ENCODE peak calls at places on chromosomes 7 and 10, in seven cellular contexts. U is body of pancreas, V is A549, W is stomach, N is testis, P is spleen, D is prostate gland. K is an unnamed sample.
A peak's percentile ranks its signal among the peaks of the same experiment; 100 is the strongest.

GRCh38 chr7:116578526-116578925 is 53.7 kb downstream of the CAV1 start:
- DNase-seq in V (no peak), W (no peak), P (no peak), U (no peak), N (no peak), D (no peak), K (no peak)

GRCh38 chr10:61882621-61883375 is 18.7 kb upstream of the ARID5B start:
- DNase-seq in D (no peak), W (no peak), N (no peak), U (no peak), P (no peak), V (no peak), K (no peak)

GRCh38 chr10:5094265-5095205 is at the start of gene AKR1C3:
- DNase-seq in V (peak; percentile 61), W (no peak), D (no peak), P (no peak), N (no peak), U (peak; percentile 18), K (no peak)

GRCh38 chr10:94483970-94484369 is 61.6 kb upstream of the HELLS start:
- DNase-seq in V (no peak), N (no peak), P (no peak), U (no peak), D (no peak), W (no peak), K (no peak)

GRCh38 chr7:107890493-107890961 is 456 bp upstream of the DLD start:
- DNase-seq in V (no peak), W (no peak), D (no peak), P (no peak), U (no peak), N (no peak), K (no peak)

GRCh38 chr7:28536259-28536658 is 123.9 kb downstream of the CREB5 start:
- DNase-seq in V (no peak), P (no peak), U (no peak), D (no peak), W (no peak), N (peak; percentile 50), K (no peak)

GRCh38 chr10:19833508-19833824 is 17.2 kb downstream of the PLXDC2 start:
- DNase-seq in U (no peak), N (no peak), W (no peak), P (no peak), D (no peak), V (no peak), K (no peak)

GRCh38 chr10:108204528-108205313 is 1040.2 kb upstream of the SORCS1 start:
- DNase-seq in W (no peak), V (no peak), U (peak; percentile 18), P (no peak), D (no peak), N (peak; percentile 58), K (no peak)

GRCh38 chr7:151631968-151632749 is 112.5 kb upstream of the RHEB start:
- DNase-seq in P (peak; percentile 98), V (peak; percentile 49), N (peak; percentile 80), W (peak; percentile 89), D (peak; percentile 86), U (peak; percentile 93), K (peak; percentile 95)
- TF ChIP-seq POLR2A in P (no peak), V (peak; percentile 46), N (no peak), W (no peak), D (peak; percentile 61), U (peak; percentile 66), K (no peak)

GRCh38 chr10:102247724-102248123 is 2.4 kb downstream of the GBF1 start:
- DNase-seq in D (peak; percentile 53), P (no peak), N (no peak), W (no peak), U (no peak), V (no peak), K (peak; percentile 5)
- H3K4me3 ChIP-seq in D (no peak overlapping the region), P (no peak overlapping the region), N (no peak overlapping the region), W (peak overlapping the region; percentile 74), U (no peak overlapping the region), V (no peak overlapping the region), K (no peak overlapping the region)

DNA sequence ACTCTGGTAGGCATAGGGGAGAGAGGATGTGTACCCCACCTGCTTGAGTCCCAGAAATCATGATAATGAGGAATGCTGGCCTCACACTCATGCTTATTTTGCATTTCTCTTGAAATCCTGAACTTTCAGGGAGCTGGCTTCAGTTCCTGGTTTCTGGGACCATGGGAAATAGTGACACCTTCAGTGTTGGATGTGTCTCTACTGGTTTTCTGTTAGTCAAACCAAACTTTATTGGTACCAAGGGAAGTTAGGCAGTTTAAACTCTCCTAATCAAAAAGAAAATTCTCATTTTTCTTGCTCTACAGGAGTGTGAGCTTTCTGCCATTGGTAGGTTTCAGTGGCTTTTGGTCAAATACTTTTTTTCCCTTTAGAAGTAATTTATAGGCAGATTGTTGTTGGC is 11.8 kb upstream of the PCGF5 start:
- DNase-seq in N (no peak), D (no peak), P (no peak), W (no peak), U (no peak), V (no peak), K (no peak)
- TF ChIP-seq CTCF in N (no peak), D (no peak), P (no peak), W (no peak), U (no peak), V (no peak), K (no peak)

DNA sequence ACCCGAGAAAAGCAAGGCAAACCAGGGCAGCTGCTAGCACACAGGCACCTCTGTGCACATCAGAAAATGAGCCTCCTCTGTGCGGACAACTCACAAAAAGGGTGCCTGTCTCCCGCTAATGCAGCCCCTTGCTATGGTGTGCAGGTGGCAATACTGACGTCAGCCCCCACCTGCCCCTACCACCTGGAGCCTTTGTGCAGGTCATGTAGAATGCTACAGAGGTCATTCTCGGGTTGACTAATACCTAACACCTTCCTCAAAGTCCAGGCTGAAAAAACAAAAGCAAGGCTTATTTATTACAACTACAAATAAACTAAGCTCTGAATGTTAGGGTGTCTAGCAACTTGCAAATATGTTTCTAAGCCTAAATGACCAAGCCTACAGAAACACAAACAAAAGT is 13.9 kb downstream of the PIP4K2A start:
- DNase-seq in P (no peak), W (no peak), N (no peak), U (no peak), D (no peak), V (no peak), K (no peak)
- TF ChIP-seq POLR2A in P (no peak), W (no peak), N (no peak), U (no peak), D (no peak), V (no peak), K (no peak)

DNA sequence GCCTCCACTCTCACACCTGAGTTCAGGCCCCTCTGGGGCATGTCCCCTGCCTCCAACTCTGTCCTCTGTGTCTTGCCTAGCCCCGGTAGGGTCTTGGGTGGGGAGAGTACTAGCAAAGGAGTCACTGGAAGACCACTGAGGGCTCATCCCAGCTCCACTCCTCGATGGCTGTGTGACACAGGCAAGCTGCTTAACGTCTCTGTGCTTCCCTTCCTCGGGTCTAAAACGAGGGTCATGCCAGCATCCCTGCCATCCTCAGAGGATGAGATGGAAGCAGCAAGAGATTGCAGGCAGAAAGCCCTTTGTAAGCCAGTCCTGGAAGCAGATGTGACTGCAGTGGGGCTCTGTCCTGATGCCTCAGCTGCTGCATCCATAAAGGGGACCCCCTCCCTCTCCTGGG is 15.2 kb upstream of the C10orf105 start:
- DNase-seq in D (no peak), V (no peak), P (no peak), W (no peak), N (no peak), U (no peak), K (no peak)
- H3K4me3 ChIP-seq in D (no peak overlapping the region), V (no peak overlapping the region), P (no peak overlapping the region), W (no peak overlapping the region), N (no peak overlapping the region), U (no peak overlapping the region), K (no peak overlapping the region)

DNA sequence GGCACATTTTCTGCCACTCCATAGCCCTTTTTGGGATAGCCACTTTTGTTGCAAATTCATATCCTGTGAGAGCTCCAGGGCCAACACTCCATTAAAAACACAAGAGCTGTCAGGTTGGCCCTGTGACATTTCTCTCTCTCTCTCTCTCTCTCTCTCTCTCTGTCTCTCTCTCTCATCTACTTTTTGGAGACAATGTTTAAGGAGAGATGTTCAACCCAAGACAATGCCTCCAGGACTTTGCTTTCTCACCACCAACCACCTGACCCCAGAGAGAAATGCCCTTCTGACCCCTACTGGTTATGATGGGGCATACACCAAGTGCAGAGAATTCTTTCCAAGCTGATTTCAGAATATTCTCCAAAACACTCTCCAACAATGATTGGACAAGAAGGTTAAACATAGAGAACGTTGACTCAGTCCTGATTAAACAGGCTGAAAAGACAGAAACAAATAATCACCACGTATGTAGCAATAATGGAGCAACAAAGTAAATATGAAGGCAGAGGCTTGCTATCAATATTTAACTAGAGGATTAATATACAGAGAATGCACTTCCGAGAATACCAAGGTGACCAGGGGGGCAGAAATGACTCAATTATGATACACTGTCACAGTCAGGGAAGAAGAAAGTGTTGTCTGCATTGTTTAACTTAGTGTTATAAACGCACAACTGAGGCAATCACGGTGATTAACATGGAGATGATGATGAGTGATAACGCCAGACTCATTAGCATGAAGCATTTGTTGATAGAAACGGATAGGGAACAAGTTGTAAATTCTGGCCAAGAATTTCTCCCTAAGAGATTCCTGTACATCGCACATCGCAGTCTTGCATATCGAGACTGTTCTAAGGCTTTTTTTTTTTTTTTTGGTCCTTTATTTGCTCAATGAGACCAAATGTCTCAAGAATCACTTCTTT is 178.5 kb downstream of the NRP1 start:
- DNase-seq in N (peak; percentile 38), P (no peak), U (peak; percentile 26), V (peak; percentile 89), W (no peak), D (no peak), K (no peak)
- TF ChIP-seq CTCF in N (peak; percentile 27), P (peak; percentile 71), U (peak; percentile 63), V (peak; percentile 94), W (no peak), D (no peak), K (no peak)

GRCh38 chr10:105925045-105925785 is 1239.3 kb downstream of the SORCS1 start:
- DNase-seq in V (no peak), U (no peak), D (no peak), W (no peak), P (no peak), N (no peak), K (peak; percentile 74)
- TF ChIP-seq POLR2A in V (no peak), U (no peak), D (no peak), W (no peak), P (no peak), N (no peak), K (no peak)

GRCh38 chr10:132396495-132397035 is 435 bp upstream of the PWWP2B start:
- DNase-seq in V (no peak), P (peak; percentile 96), U (peak; percentile 82), D (peak; percentile 65), W (peak; percentile 75), N (no peak), K (no peak)
- H3K4me3 ChIP-seq in V (peak overlapping the region; percentile 100), P (peak overlapping the region; percentile 32), U (no peak overlapping the region), D (peak overlapping the region; percentile 87), W (peak overlapping the region; percentile 73), N (peak overlapping the region; percentile 71), K (peak overlapping the region; percentile 40)